ENCODE peak calls at places on chromosomes 7 and 10, in ten cellular contexts. K, P, L, T, U, V, B, J, X and G are unnamed samples.

GRCh38 chr7:4638781-4639575 is 43.1 kb upstream of the FOXK1 start:
- DNase-seq in X (no peak), L (no peak), U (no peak), V (no peak), T (no peak), P (no peak), B (no peak), J (no peak), K (no peak), G (no peak)

GRCh38 chr7:106609416-106609815 is 51.5 kb downstream of the CCDC71L start:
- DNase-seq in B (no peak), J (no peak), X (no peak), K (no peak), P (no peak), L (no peak), T (no peak), U (no peak), V (no peak), G (no peak)

GRCh38 chr7:805261-805660 is 27.0 kb upstream of the SUN1 start:
- DNase-seq in T (no peak), K (no peak), L (no peak), V (no peak), B (no peak), J (no peak), U (no peak), P (no peak), X (no peak), G (no peak)

GRCh38 chr7:7554647-7555575 is 11.8 kb upstream of the MIOS start:
- DNase-seq in B (no peak), K (no peak), U (no peak), X (no peak), L (no peak), V (no peak), J (no peak), T (no peak), P (no peak), G (no peak)

GRCh38 chr10:12638103-12638502 is 288.8 kb downstream of the CAMK1D start:
- DNase-seq in X (no peak), V (no peak), K (no peak), T (no peak), P (no peak), B (no peak), L (no peak), J (peak), U (no peak), G (no peak)

GRCh38 chr10:74856940-74857339 is 30.5 kb downstream of the KAT6B start:
- DNase-seq in V (no peak), L (no peak), K (no peak), X (no peak), U (no peak), T (no peak), J (no peak), B (no peak), P (no peak), G (no peak)

GRCh38 chr10:9645404-9645803 is 1372.3 kb upstream of the CELF2 start:
- DNase-seq in P (no peak), K (no peak), L (no peak), X (no peak), J (no peak), U (no peak), V (no peak), B (no peak), T (no peak), G (no peak)

GRCh38 chr10:129470103-129470851 is 3.2 kb downstream of the MGMT start:
- DNase-seq in J (no peak), L (no peak), P (no peak), B (no peak), T (no peak), X (no peak), K (no peak), V (peak), U (no peak), G (no peak)

GRCh38 chr7:151211155-151211772 is 976 bp upstream of the H2BK1 start:
- DNase-seq in X (no peak), K (no peak), V (no peak), L (no peak), B (no peak), T (no peak), J (no peak), P (no peak), U (no peak), G (no peak)

GRCh38 chr7:148623586-148624282 is 33.2 kb downstream of the C7orf33 start:
- DNase-seq in T (no peak), J (no peak), P (no peak), B (no peak), L (no peak), U (no peak), V (no peak), X (no peak), K (no peak), G (no peak)

GRCh38 chr7:7944619-7945282 is 23.8 kb upstream of the GLCCI1 start:
- DNase-seq in T (no peak), U (peak), L (no peak), J (peak), P (no peak), B (no peak), X (no peak), V (no peak), K (peak), G (peak)

GRCh38 chr10:50326757-50327701 is 75.7 kb upstream of the ASAH2 start:
- DNase-seq in P (no peak), B (no peak), X (peak), V (no peak), L (no peak), U (no peak), K (no peak), T (peak), J (no peak), G (no peak)

GRCh38 chr10:61612451-61612850 is 50.3 kb upstream of the CABCOCO1 start:
- DNase-seq in U (no peak), K (no peak), J (no peak), V (no peak), T (no peak), L (no peak), X (no peak), B (no peak), P (no peak), G (no peak)

GRCh38 chr10:133247681-133248333 is 10.2 kb downstream of the VENTX start:
- DNase-seq in U (no peak), P (no peak), B (no peak), T (no peak), K (no peak), L (no peak), V (no peak), X (peak), J (no peak), G (no peak)

GRCh38 chr7:116540743-116541142 is 15.9 kb downstream of the CAV1 start:
- DNase-seq in U (no peak), K (no peak), B (no peak), V (no peak), P (no peak), L (no peak), T (no peak), J (no peak), X (no peak), G (no peak)

GRCh38 chr10:22231260-22231659 is 13.4 kb upstream of the EBLN1 start:
- DNase-seq in B (no peak), J (no peak), U (no peak), T (no peak), V (no peak), X (no peak), P (no peak), K (no peak), L (no peak), G (no peak)

GRCh38 chr10:22230331-22230833 is 12.6 kb upstream of the EBLN1 start:
- DNase-seq in B (no peak), V (no peak), K (no peak), U (peak), L (peak), P (no peak), T (peak), J (peak), X (peak), G (no peak)

GRCh38 chr10:22228167-22228938 is 10.5 kb upstream of the EBLN1 start:
- DNase-seq in L (no peak), X (no peak), T (no peak), P (no peak), J (no peak), B (no peak), U (no peak), K (no peak), V (no peak), G (no peak)

GRCh38 chr10:22229756-22230330 is 12.0 kb upstream of the EBLN1 start:
- DNase-seq in P (no peak), T (no peak), B (no peak), J (no peak), X (no peak), V (no peak), L (no peak), U (no peak), K (no peak), G (no peak)

DNA sequence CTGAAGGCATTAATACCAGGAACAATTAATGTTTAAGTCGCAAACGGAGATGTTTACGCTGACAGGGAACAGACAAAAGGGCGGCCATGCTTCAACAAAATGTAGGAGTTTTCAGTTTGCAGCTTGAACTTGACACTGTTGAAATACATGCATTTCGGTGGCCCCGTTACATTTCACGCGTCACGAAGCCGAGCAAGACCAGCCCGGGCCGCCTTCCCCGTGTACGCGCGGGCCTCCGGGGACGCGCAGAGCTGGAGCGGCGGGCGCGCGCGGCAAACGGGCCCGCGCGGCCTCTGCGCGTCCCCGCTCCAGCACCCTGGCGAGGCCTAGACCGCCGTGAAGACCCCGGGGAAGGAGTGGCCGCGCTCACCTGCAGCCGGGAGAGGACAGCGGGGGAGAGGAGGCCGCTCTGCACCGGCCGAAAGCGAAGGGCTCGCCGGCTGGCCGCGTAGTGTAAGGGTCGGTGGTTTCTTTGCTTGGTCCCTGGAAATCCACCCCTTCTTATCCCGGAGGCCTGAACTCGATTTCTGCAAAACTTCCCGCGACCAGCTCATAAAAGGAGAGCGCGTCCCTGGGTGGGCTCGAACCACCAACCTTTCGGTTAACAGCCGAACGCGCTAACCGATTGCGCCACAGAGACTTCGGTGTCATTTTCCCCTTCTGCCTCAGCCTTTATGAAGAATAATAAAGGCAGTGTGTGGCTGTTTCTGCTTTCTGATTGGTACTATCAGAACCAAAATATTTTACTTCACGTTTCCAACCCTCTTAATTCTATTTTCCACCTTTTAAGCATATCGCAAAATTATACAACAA is 11.3 kb upstream of the EBLN1 start:
- DNase-seq in X (peak), L (peak), U (peak), T (peak), J (peak), K (peak), V (peak), B (peak), P (peak), G (peak)
- TF ChIP-seq POLR2A in X (peak), L (no peak), U (peak), T (peak), J (no peak), K (no peak), V (no peak), B (no peak), P (no peak), G (peak)

DNA sequence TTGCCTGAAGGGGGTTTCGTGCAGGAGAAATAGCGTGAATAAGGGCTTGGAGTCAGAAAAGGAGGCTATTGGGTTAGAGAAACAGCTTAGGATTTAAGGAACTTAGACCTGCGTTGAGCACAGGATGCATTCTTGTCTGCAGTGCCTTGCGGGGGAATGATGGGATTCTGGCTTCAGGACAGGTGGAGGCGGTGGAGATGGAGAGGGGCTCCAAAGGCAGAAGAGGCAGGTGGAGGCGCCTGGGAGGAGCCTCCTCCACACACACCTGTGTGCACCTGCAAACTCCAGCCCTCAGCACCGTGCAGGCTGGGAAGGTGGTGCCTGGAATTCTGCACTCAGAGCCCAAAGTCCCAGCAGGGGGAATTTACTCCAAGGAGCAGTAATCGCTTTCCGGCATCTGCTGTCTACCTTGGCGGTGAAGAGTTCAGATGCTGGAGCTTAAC is 1.8 kb downstream of the CLIP2 start:
- DNase-seq in B (no peak), T (no peak), X (no peak), K (no peak), V (no peak), P (no peak), L (no peak), U (no peak), J (no peak), G (no peak)
- TF ChIP-seq POLR2AphosphoS5 in B (no peak), T (no peak), X (no peak), K (no peak), V (no peak), P (no peak), L (no peak), U (no peak), J (no peak), G (no peak)

GRCh38 chr7:101882595-101883564 is 65.5 kb downstream of the CUX1 start:
- DNase-seq in K (peak), B (peak), X (peak), T (peak), V (peak), U (peak), L (peak), P (peak), J (no peak), G (no peak)
- TF ChIP-seq POLR2A in K (no peak), B (no peak), X (peak), T (no peak), V (no peak), U (no peak), L (no peak), P (no peak), J (no peak), G (no peak)

GRCh38 chr10:96982149-96982930 is 150.2 kb downstream of the LCOR start:
- DNase-seq in X (no peak), K (no peak), T (no peak), U (no peak), P (no peak), J (no peak), L (no peak), V (no peak), B (no peak), G (no peak)

GRCh38 chr10:96987141-96987841 is 155.2 kb downstream of the LCOR start:
- DNase-seq in T (peak), U (no peak), X (no peak), K (no peak), L (no peak), V (no peak), B (no peak), J (no peak), P (peak), G (no peak)

GRCh38 chr10:96986200-96986856 is 154.2 kb downstream of the LCOR start:
- DNase-seq in V (no peak), P (no peak), J (no peak), U (no peak), L (no peak), B (no peak), X (no peak), T (no peak), K (no peak), G (no peak)

GRCh38 chr10:96987842-96988175 is 155.7 kb downstream of the LCOR start:
- DNase-seq in T (no peak), P (no peak), X (no peak), K (no peak), V (no peak), B (no peak), L (no peak), J (no peak), U (no peak), G (no peak)

DNA sequence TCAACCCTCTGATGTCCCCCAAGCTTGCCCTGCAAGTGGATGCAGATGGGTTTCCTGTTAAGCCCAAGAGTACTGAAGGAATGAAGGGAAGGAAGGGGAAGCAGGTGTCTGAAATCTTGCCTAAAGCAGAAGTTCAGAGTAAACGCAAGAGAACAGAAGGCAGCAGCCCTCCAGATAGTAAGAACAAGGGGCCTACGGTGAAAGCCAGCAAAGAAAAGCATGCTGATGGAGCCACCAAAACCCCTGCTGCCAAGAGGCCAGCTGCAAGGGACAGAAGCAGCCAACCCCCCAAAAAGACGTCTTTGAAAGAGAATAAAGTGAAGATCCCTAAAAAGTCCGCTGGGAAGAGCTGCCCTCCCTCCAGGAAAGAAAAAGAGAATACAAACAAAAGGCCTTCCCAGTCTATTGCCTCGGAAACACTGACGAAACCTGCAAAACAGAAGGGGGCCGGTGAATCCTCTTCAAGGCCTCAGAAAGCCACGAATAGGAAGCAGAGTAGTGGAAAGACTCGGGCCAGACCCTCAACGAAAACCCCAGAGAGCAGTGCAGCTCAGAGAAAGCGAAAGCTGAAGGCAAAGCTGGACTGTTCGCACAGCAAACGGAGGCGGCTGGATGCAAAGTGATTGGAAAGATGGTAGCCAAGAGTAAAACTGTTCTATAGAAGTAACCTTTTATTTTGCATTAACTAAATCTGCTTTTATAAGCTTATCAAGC is 152.6 kb downstream of the LCOR start:
- DNase-seq in J (no peak), U (no peak), K (no peak), V (no peak), B (no peak), L (no peak), X (no peak), T (no peak), P (no peak), G (no peak)
- TF ChIP-seq POLR2AphosphoS5 in J (no peak), U (no peak), K (no peak), V (no peak), B (no peak), L (no peak), X (no peak), T (no peak), P (no peak), G (no peak)

GRCh38 chr7:31710171-31710570 is 23.2 kb downstream of the PPP1R17 start:
- DNase-seq in K (no peak), P (no peak), T (no peak), U (no peak), V (no peak), L (no peak), B (no peak), J (no peak), X (no peak), G (no peak)
- TF ChIP-seq POLR2A in K (no peak), P (no peak), T (no peak), U (no peak), V (no peak), L (no peak), B (no peak), J (no peak), X (no peak), G (no peak)

DNA sequence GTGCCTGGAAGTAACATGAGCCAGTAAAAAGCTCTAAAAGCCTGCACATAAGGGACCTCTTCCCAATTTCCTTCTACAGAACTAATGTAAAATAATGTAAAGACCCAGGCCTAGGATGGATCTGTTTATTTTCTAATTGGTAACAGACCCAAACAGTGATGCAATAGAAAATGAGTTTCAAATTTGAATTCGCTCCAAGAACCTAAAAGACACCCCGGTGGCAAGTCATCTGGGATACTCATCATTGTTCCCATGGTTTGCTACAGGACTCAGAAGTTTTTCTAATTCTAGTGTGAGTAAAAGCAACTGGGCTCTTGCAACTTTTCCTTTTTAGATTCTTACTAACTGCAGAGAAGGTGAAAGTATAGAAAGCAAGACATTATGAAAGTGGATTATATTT is 271.3 kb upstream of the CACNA2D1 start:
- DNase-seq in L (no peak), U (no peak), V (no peak), J (no peak), T (no peak), K (no peak), P (no peak), X (no peak), B (no peak), G (no peak)
- TF ChIP-seq POLR2AphosphoS5 in L (no peak), U (no peak), V (no peak), J (no peak), T (no peak), K (no peak), P (no peak), X (no peak), B (no peak), G (no peak)

DNA sequence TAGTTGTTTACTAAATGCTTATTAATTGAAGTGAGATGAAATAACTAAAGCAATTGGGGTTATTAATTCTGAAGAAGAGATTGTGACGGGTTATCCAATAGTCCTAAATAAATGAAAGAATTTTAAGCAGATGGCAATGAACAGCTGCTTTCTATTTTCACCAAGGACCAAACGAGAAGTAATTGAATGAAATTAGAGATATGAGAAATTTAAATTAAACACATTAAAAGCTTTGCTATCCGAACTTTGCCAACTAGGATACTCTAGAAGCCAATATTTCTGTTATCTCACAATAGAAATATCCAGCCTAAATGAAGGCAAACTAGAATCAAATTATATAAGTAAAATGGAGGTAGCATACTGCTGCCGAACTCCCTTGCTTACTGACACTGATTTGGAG is 103.2 kb downstream of the GPR37 start:
- DNase-seq in V (no peak), P (no peak), T (no peak), K (no peak), J (no peak), X (no peak), B (no peak), L (no peak), U (no peak), G (no peak)
- TF ChIP-seq POLR2A in V (no peak), P (no peak), T (no peak), K (no peak), J (no peak), X (no peak), B (no peak), L (no peak), U (no peak), G (no peak)

GRCh38 chr7:130890176-130891020 is 156.4 kb upstream of the KLF14 start:
- DNase-seq in J (no peak), U (peak), B (no peak), K (no peak), L (no peak), X (no peak), P (no peak), V (no peak), T (no peak), G (no peak)
- TF ChIP-seq POLR2AphosphoS5 in J (no peak), U (peak), B (no peak), K (no peak), L (peak), X (no peak), P (peak), V (peak), T (peak), G (no peak)